ENCODE peak calls at places on chromosomes 5 and 9, in five cellular contexts. I is H9, W is GM23338, X is left lung, L is gastrocnemius medialis. H is an unnamed sample.

GRCh38 chr9:124663046-124663961 is 107.8 kb downstream of the NR6A1 start:
- DNase-seq in I (no peak), W (no peak), X (no peak), L (no peak), H (no peak)

GRCh38 chr9:121871431-121872025 is 220.1 kb downstream of the DAB2IP start:
- DNase-seq in I (no peak), W (no peak), X (no peak), L (no peak), H (no peak)

GRCh38 chr5:76542887-76543690 is 80.1 kb downstream of the F2RL2 start:
- DNase-seq in I (no peak), W (peak), X (peak), L (no peak), H (no peak)

GRCh38 chr9:84261082-84261746 is 79.3 kb downstream of the SLC28A3 start:
- DNase-seq in I (peak), W (peak), X (peak), L (peak), H (peak)

GRCh38 chr5:74624501-74624900 is 16.0 kb downstream of the ENC1 start:
- DNase-seq in I (no peak), W (no peak), X (no peak), L (no peak), H (no peak)

GRCh38 chr5:142717582-142718215 is 31.8 kb upstream of the FGF1 start:
- DNase-seq in I (peak), W (peak), X (no peak), L (no peak), H (no peak)

GRCh38 chr5:84239509-84239908 is 145.2 kb downstream of the EDIL3 start:
- DNase-seq in I (no peak), W (no peak), X (no peak), L (no peak), H (no peak)

GRCh38 chr5:140363631-140364471 is 3.9 kb downstream of the SLC4A9 start:
- DNase-seq in I (no peak), W (no peak), X (no peak), L (no peak), H (no peak)

GRCh38 chr5:37478495-37478894 is 99.4 kb downstream of the WDR70 start:
- DNase-seq in I (no peak), W (no peak), X (no peak), L (no peak), H (no peak)

GRCh38 chr9:122261469-122261881 is 3.2 kb downstream of the RBM18 start:
- DNase-seq in I (no peak), W (no peak), X (peak), L (peak), H (peak)

GRCh38 chr5:62260510-62260909 is 45.5 kb upstream of the KIF2A start:
- DNase-seq in I (no peak), W (no peak), X (no peak), L (no peak), H (no peak)

GRCh38 chr9:127450170-127450830 is 906 bp downstream of the RPL12 start:
- DNase-seq in I (no peak), W (no peak), X (no peak), L (peak), H (no peak)

GRCh38 chr9:29285818-29286217 is 1712.5 kb upstream of the C9orf72 start:
- DNase-seq in I (peak), W (peak), X (no peak), L (no peak), H (no peak)

GRCh38 chr5:146877783-146878470 is 630 bp downstream of the PPP2R2B start:
- DNase-seq in I (peak), W (peak), X (no peak), L (no peak), H (no peak)

GRCh38 chr5:79886456-79886855 is 104.6 kb downstream of the MTX3 start:
- DNase-seq in I (no peak), W (no peak), X (no peak), L (no peak), H (no peak)

GRCh38 chr5:149930754-149931574 is 13.6 kb downstream of the PDE6A start:
- DNase-seq in I (no peak), W (no peak), X (no peak), L (no peak), H (no peak)

GRCh38 chr9:113381909-113382411 is 5.2 kb upstream of the HDHD3 start:
- DNase-seq in I (no peak), W (no peak), X (no peak), L (no peak), H (no peak)
- H3K27ac ChIP-seq in I (no peak), W (no peak), X (no peak), L (no peak), H (no peak)

GRCh38 chr9:95076696-95077052 is 240.8 kb downstream of the FANCC start:
- DNase-seq in I (no peak), W (no peak), X (no peak), L (no peak), H (no peak)

GRCh38 chr9:95073042-95073607 is 244.4 kb downstream of the FANCC start:
- DNase-seq in I (peak), W (peak), X (no peak), L (peak), H (peak)

GRCh38 chr9:95073918-95074317 is 243.6 kb downstream of the FANCC start:
- DNase-seq in I (no peak), W (no peak), X (no peak), L (no peak), H (no peak)

GRCh38 chr9:95075700-95076099 is 241.8 kb downstream of the FANCC start:
- DNase-seq in I (no peak), W (no peak), X (no peak), L (no peak), H (peak)

GRCh38 chr9:95074632-95075269 is 242.8 kb downstream of the FANCC start:
- DNase-seq in I (peak), W (no peak), X (no peak), L (peak), H (peak)
- H3K27ac ChIP-seq in I (no peak), W (no peak), X (no peak), L (peak), H (peak)

GRCh38 chr9:137186385-137186784 is 2.0 kb downstream of the ANAPC2 start:
- DNase-seq in I (no peak), W (no peak), X (no peak), L (peak), H (no peak)

GRCh38 chr9:137185921-137186320 is 2.4 kb downstream of the ANAPC2 start:
- DNase-seq in I (no peak), W (no peak), X (no peak), L (no peak), H (no peak)

GRCh38 chr9:137182836-137183235 is 5.5 kb downstream of the ANAPC2 start:
- DNase-seq in I (no peak), W (no peak), X (no peak), L (no peak), H (no peak)

GRCh38 chr9:137183980-137184595 is 4.3 kb downstream of the ANAPC2 start:
- DNase-seq in I (no peak), W (no peak), X (no peak), L (no peak), H (no peak)

DNA sequence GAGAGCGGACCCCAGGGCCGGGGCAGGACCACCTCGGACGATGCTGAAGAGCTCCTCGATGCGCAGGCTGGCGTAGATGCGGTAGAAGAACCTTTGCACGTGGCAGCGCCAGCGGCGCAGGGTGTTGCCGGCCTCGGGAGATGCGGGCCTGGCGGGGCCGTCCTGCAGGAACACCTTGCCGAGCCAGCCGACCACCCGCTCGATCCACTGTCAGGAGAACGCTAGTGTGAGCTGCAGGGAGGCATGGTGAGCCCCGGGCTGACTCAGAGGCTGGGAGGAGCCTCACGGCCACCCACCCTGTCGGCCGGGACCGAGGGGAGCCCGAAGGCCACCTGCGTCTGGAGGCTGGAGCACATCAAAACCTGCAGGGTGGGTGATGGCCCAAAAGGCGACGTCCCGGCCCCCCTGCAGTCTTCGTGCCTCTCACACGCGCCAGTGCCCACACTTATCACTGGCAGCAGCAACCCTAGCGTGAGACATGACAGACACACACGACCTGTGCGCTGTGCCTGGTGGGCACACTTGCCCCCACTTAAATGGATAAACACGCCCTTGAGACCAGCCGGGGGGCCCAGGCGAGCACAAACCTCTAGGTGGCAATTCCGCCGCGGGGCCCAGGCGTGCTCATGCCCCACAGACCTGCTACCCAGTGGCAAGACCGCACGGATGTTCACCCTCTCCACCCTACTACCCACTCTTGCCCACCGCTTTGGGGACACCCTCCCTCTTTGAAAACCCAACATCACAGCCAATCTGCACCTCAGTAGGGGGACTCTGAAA is 3.3 kb downstream of the ANAPC2 start:
- DNase-seq in I (no peak), W (no peak), X (no peak), L (no peak), H (no peak)
- H3K27ac ChIP-seq in I (no peak), W (no peak), X (no peak), L (no peak), H (no peak)

GRCh38 chr9:135951889-135952663 is 9.1 kb downstream of the UBAC1 start:
- DNase-seq in I (no peak), W (no peak), X (no peak), L (peak), H (no peak)

GRCh38 chr9:135948446-135948845 is 12.7 kb downstream of the UBAC1 start:
- DNase-seq in I (no peak), W (no peak), X (no peak), L (no peak), H (no peak)

GRCh38 chr9:135949666-135950134 is 11.5 kb downstream of the UBAC1 start:
- DNase-seq in I (no peak), W (no peak), X (no peak), L (peak), H (no peak)

GRCh38 chr9:135948873-135949665 is 12.1 kb downstream of the UBAC1 start:
- DNase-seq in I (no peak), W (no peak), X (no peak), L (no peak), H (no peak)

DNA sequence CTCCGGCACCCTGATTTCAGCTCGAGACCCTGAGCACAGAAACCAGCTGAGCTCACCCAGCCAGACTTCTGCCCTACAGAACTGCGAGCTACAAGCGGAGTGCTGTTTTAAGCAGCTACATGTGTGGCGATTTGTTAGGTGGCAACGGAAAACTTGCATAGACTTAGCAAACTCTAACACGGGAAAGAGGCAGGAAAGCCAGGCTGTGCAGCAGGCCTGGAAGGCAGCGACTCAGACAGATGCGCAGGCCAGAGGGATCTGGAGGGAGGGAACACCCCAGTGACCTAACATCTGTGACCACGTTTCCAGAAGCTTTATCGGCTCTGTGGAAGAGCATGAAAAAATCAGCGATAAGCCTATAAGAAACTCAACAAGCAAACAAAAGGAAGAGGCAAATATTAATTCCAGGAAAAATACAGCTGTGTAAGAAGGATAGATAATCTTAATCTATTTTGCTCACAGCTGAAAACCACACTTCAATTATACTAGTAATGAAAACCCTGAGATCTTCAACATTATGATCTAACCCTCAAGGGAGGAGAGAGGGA is 11.0 kb downstream of the UBAC1 start:
- DNase-seq in I (no peak), W (no peak), X (no peak), L (no peak), H (no peak)
- H3K27ac ChIP-seq in I (no peak), W (peak), X (no peak), L (peak), H (no peak)

DNA sequence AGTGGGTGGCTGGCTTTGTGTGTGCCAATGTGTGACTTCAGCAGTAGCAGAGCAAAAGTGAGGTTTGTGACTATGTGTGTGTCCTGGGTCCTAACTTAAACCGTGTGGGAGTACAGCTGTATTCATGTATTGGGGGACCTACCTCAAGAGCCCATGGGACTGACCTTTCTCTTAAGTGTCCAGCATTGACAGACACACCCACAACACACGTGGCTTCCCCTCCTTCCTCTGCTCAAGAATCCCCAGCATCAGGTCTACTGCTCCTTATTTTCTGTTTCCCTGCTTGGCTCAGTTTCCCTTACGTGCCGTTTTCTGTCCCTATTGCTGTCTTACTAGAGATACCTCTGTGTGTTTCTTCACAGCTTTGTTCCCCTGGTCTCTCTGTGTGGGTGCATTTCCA is 623 bp downstream of the IL11RA start:
- DNase-seq in I (no peak), W (no peak), X (no peak), L (no peak), H (no peak)
- H3K27ac ChIP-seq in I (no peak), W (no peak), X (peak), L (peak), H (peak)

H was measured in right atrium auricular region.